ENCODE peak calls at places on chromosome 17, in four cellular contexts. One of them, this sample, is unnamed.

GRCh38 chr17:18324140-18325049 is 9.3 kb downstream of the SMCR8 start:
- DNase-seq in BJ: no peak
- DNase-seq in HCT116: no peak
- DNase-seq in ovary: no peak
- DNase-seq in this sample: no peak

GRCh38 chr17:628507-628941 is 86.1 kb downstream of the VPS53 start:
- DNase-seq in BJ: no peak
- DNase-seq in HCT116: no peak
- DNase-seq in ovary: no peak
- DNase-seq in this sample: no peak

GRCh38 chr17:1752425-1752941 is 9.4 kb upstream of the SERPINF1 start:
- DNase-seq in BJ: no peak
- DNase-seq in HCT116: peak; percentile 45
- DNase-seq in ovary: no peak
- DNase-seq in this sample: no peak

GRCh38 chr17:9444687-9445086 is 130.9 kb downstream of the STX8 start:
- DNase-seq in BJ: no peak
- DNase-seq in HCT116: no peak
- DNase-seq in ovary: no peak
- DNase-seq in this sample: no peak

GRCh38 chr17:75750661-75751423 is 14.2 kb downstream of the GALK1 start:
- DNase-seq in BJ: no peak
- DNase-seq in HCT116: no peak
- DNase-seq in ovary: no peak
- DNase-seq in this sample: no peak

GRCh38 chr17:59810894-59811153 is 81.9 kb downstream of the TUBD1 start:
- DNase-seq in BJ: peak; percentile 56
- DNase-seq in HCT116: no peak
- DNase-seq in ovary: no peak
- DNase-seq in this sample: no peak

GRCh38 chr17:7252176-7253043 is at the start of gene ELP5:
- DNase-seq in BJ: peak; percentile 57
- DNase-seq in HCT116: peak; percentile 92
- DNase-seq in ovary: peak; percentile 95
- DNase-seq in this sample: peak; percentile 74

GRCh38 chr17:4988168-4988567 is 693 bp upstream of the CAMTA2 start:
- DNase-seq in BJ: no peak
- DNase-seq in HCT116: no peak
- DNase-seq in ovary: no peak
- DNase-seq in this sample: no peak

GRCh38 chr17:1830288-1830687 is 483 bp downstream of the RPA1 start:
- DNase-seq in BJ: no peak
- DNase-seq in HCT116: no peak
- DNase-seq in ovary: no peak
- DNase-seq in this sample: no peak

DNA sequence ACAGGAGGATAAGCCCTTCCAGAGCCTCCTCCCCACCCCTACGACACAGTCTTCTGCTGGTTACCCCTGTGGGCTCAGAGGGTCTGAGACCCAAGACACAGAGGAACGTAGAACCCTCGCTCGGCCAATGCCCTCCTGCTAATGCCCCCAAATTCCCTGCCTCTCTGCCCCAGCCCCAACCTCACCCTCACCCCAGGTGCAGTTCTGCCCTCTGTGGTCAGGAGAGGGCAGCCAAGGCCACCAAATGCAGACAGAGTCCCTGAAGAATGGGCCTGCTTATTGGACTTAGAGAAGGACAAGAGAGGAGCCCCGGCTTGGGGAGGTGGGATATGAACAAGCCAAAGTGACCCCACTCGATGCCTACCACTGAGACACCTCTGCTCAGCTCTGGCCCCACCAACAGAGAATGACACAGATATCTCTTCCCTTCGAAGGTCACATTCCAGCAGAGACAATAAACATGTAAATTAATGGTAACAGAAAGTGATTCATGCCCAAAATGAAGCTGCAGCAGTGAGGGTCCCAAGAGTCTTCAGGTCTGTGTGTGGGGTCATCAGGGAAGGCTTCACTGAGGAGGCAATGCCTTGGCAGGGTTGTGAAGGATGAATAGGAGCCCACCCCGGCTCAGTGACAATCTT is 80.9 kb upstream of the CCL1 start:
- DNase-seq in BJ: no peak
- DNase-seq in HCT116: no peak
- DNase-seq in ovary: peak; percentile 25
- DNase-seq in this sample: no peak
- TF ChIP-seq CTCF in BJ: no peak
- TF ChIP-seq CTCF in HCT116: peak; percentile 31
- TF ChIP-seq CTCF in ovary: no peak
- TF ChIP-seq CTCF in this sample: no peak

GRCh38 chr17:47279062-47279801 is 25.6 kb downstream of the ITGB3 start:
- DNase-seq in BJ: peak; percentile 91
- DNase-seq in HCT116: no peak
- DNase-seq in ovary: peak; percentile 67
- DNase-seq in this sample: peak; percentile 100

GRCh38 chr17:47278561-47278960 is 24.9 kb downstream of the ITGB3 start:
- DNase-seq in BJ: no peak
- DNase-seq in HCT116: no peak
- DNase-seq in ovary: no peak
- DNase-seq in this sample: no peak

GRCh38 chr17:47277921-47278320 is 24.3 kb downstream of the ITGB3 start:
- DNase-seq in BJ: no peak
- DNase-seq in HCT116: no peak
- DNase-seq in ovary: no peak
- DNase-seq in this sample: no peak

GRCh38 chr17:47281246-47281645 is 27.6 kb downstream of the ITGB3 start:
- DNase-seq in BJ: no peak
- DNase-seq in HCT116: no peak
- DNase-seq in ovary: no peak
- DNase-seq in this sample: no peak

GRCh38 chr17:47280072-47280811 is 26.6 kb downstream of the ITGB3 start:
- DNase-seq in BJ: no peak
- DNase-seq in HCT116: no peak
- DNase-seq in ovary: peak; percentile 34
- DNase-seq in this sample: peak; percentile 82
- H3K4me3 ChIP-seq in BJ: no peak overlapping the region
- H3K4me3 ChIP-seq in HCT116: no peak overlapping the region
- H3K4me3 ChIP-seq in ovary: no peak overlapping the region
- H3K4me3 ChIP-seq in this sample: no peak overlapping the region

GRCh38 chr17:37447641-37448040 is 41.0 kb downstream of the TADA2A start:
- DNase-seq in BJ: peak; percentile 17
- DNase-seq in HCT116: peak; percentile 50
- DNase-seq in ovary: no peak
- DNase-seq in this sample: no peak

GRCh38 chr17:37446027-37446426 is 39.3 kb downstream of the TADA2A start:
- DNase-seq in BJ: no peak
- DNase-seq in HCT116: peak; percentile 84
- DNase-seq in ovary: no peak
- DNase-seq in this sample: peak; percentile 94

GRCh38 chr17:37450090-37450489 is 39.6 kb upstream of the DUSP14 start:
- DNase-seq in BJ: no peak
- DNase-seq in HCT116: no peak
- DNase-seq in ovary: no peak
- DNase-seq in this sample: no peak
- H3K36me3 ChIP-seq in BJ: no peaks in the 10 kb centered on the region
- H3K36me3 ChIP-seq in HCT116: peaks cover 5% of the 10 kb centered on the region
- H3K36me3 ChIP-seq in ovary: no peaks in the 10 kb centered on the region
- H3K36me3 ChIP-seq in this sample: peaks cover 2% of the 10 kb centered on the region

GRCh38 chr17:39688945-39689344 is 1.1 kb upstream of the PGAP3 start:
- DNase-seq in BJ: no peak
- DNase-seq in HCT116: no peak
- DNase-seq in ovary: no peak
- DNase-seq in this sample: no peak
- TF ChIP-seq CTCF in BJ: no peak
- TF ChIP-seq CTCF in HCT116: peak; percentile 45
- TF ChIP-seq CTCF in ovary: no peak
- TF ChIP-seq CTCF in this sample: no peak

DNA sequence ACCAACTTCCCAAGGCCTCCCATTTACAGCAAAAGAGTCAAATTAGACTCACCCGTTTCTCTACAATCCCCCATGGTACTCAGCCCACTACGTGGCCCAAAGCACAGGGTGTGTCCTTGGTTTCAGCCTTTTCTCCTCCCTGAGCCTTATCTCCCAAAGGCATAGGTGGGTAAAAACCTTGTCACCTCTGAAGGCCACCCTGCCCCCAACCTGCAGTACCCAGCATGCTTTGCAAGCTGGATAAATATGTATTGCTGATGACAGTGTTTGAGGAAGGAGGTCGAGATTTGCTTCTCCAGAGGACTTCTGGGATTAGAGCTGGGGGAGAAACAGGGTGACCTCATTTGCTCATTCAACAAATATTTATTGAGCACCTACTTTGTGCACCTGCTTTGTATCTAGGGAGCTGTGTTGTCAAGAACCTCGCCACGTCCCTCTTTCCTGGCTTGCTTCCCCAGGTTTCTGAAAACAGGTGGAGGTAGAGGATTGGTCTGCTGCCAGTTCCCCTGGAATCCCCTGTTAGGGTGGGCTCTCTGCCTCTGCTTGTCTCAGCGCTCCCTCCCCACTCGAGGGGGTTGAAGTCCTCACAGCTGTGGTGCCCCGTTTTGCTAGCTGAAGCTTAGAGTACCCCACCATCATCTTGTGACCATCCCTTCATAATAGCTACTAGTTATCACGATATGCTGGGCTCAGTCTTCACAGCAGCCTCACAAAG is 3.0 kb downstream of the LASP1 start:
- DNase-seq in BJ: no peak
- DNase-seq in HCT116: no peak
- DNase-seq in ovary: no peak
- DNase-seq in this sample: no peak
- H3K4me3 ChIP-seq in BJ: peak overlapping the region; percentile 97
- H3K4me3 ChIP-seq in HCT116: no peak overlapping the region
- H3K4me3 ChIP-seq in ovary: no peak overlapping the region
- H3K4me3 ChIP-seq in this sample: no peak overlapping the region

DNA sequence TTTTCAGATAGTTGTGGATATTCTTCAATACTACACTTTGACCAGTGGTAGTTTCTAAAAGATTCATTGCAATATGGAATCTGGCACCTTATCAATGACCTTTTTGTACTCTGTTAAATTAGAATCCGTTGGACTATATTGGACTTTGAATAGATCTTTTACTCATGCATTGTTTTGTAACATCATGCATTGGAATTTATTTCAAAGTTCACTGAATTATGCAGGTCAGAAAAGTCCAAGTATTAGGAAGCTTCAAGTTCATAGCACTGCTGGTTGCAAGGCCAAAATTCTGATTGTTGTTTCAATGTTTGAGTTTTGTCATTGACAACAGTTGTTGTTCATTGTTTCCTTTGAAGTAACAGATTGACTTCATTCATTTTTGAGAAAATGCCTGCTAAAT is 7.9 kb upstream of the DHRS11 start:
- DNase-seq in BJ: no peak
- DNase-seq in HCT116: no peak
- DNase-seq in ovary: no peak
- DNase-seq in this sample: no peak
- H3K36me3 ChIP-seq in BJ: peaks cover 24% of the 10 kb centered on the region
- H3K36me3 ChIP-seq in HCT116: peaks cover 47% of the 10 kb centered on the region
- H3K36me3 ChIP-seq in ovary: no peaks in the 10 kb centered on the region
- H3K36me3 ChIP-seq in this sample: peaks cover 4% of the 10 kb centered on the region

DNA sequence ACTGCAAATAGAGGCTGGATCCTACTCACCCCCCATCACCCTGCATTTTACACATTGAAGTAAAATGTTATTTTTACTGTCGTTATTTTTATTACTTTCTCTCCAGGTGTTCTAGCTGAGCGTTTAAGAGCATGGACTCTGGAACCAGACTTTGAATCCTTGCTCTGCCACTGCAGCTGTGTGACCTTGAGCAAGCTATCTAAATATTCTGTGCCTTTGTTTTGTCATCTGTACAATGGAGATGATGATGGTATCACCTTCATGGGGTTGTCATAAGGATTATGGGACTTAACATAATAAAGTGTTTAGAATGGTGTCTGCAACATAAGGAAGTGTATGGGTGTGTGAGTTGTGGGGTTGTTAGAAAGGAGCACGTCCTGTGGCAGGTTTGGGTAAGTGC is 17.8 kb downstream of the MSI2 start:
- DNase-seq in BJ: no peak
- DNase-seq in HCT116: no peak
- DNase-seq in ovary: no peak
- DNase-seq in this sample: no peak
- TF ChIP-seq CTCF in BJ: no peak
- TF ChIP-seq CTCF in HCT116: no peak
- TF ChIP-seq CTCF in ovary: no peak
- TF ChIP-seq CTCF in this sample: no peak

GRCh38 chr17:81097134-81097942 is 62.4 kb downstream of the BAIAP2 start:
- DNase-seq in BJ: peak; percentile 13
- DNase-seq in HCT116: peak; percentile 75
- DNase-seq in ovary: peak; percentile 90
- DNase-seq in this sample: no peak
- H3K4me3 ChIP-seq in BJ: peak overlapping the region; percentile 5
- H3K4me3 ChIP-seq in HCT116: peak overlapping the region; percentile 44
- H3K4me3 ChIP-seq in ovary: peak overlapping the region; percentile 5
- H3K4me3 ChIP-seq in this sample: no peak overlapping the region

This sample was measured in kidney epithelial cell.